ENCODE peak calls at places on chromosomes 16 and 17, in ten cellular contexts. J, G, T, W, Z, U, K, A, F and Q are unnamed samples.

GRCh38 chr17:20896153-20896649 is 146.6 kb downstream of the USP22 start:
- DNase-seq in J (no peak), G (peak), T (peak), W (no peak), Z (no peak), U (no peak), K (no peak), A (no peak), F (peak), Q (no peak)

GRCh38 chr17:57009737-57010445 is 32.0 kb downstream of the SCPEP1 start:
- DNase-seq in J (no peak), G (no peak), T (peak), W (no peak), Z (peak), U (peak), K (peak), A (peak), F (peak), Q (peak)

GRCh38 chr16:77834600-77834963 is 46.2 kb downstream of the VAT1L start:
- DNase-seq in J (no peak), G (no peak), T (no peak), W (peak), Z (no peak), U (no peak), K (no peak), A (no peak), F (no peak), Q (no peak)

GRCh38 chr16:67212766-67213165 is 13.8 kb downstream of the ELMO3 start:
- DNase-seq in J (no peak), G (no peak), T (no peak), W (no peak), Z (no peak), U (no peak), K (no peak), A (no peak), F (no peak), Q (no peak)

GRCh38 chr17:59753522-59754467 is 46.3 kb downstream of the VMP1 start:
- DNase-seq in J (no peak), G (no peak), T (no peak), W (peak), Z (peak), U (no peak), K (peak), A (no peak), F (no peak), Q (no peak)

GRCh38 chr17:27244481-27245223 is 49.3 kb upstream of the WSB1 start:
- DNase-seq in J (no peak), G (peak), T (peak), W (peak), Z (peak), U (peak), K (no peak), A (peak), F (peak), Q (peak)

GRCh38 chr17:29099527-29099926 is 56.6 kb downstream of the PIPOX start:
- DNase-seq in J (no peak), G (no peak), T (no peak), W (no peak), Z (no peak), U (no peak), K (no peak), A (no peak), F (no peak), Q (no peak)

GRCh38 chr16:57803413-57803990 is 1.2 kb upstream of the KIFC3 start:
- DNase-seq in J (no peak), G (peak), T (no peak), W (no peak), Z (no peak), U (peak), K (no peak), A (no peak), F (no peak), Q (no peak)

GRCh38 chr17:74920679-74921044 is 2.4 kb downstream of the USH1G start:
- DNase-seq in J (no peak), G (no peak), T (no peak), W (no peak), Z (no peak), U (no peak), K (no peak), A (no peak), F (no peak), Q (no peak)

GRCh38 chr17:39809221-39809620 is 54.9 kb downstream of the IKZF3 start:
- DNase-seq in J (no peak), G (no peak), T (no peak), W (no peak), Z (no peak), U (no peak), K (no peak), A (no peak), F (no peak), Q (no peak)

GRCh38 chr17:48909796-48910195 is 1.6 kb downstream of the UBE2Z start:
- DNase-seq in J (no peak), G (no peak), T (peak), W (no peak), Z (no peak), U (no peak), K (no peak), A (no peak), F (no peak), Q (no peak)

GRCh38 chr16:83705856-83706255 is 101.9 kb upstream of the HSBP1 start:
- DNase-seq in J (no peak), G (no peak), T (no peak), W (no peak), Z (no peak), U (no peak), K (no peak), A (no peak), F (no peak), Q (no peak)

GRCh38 chr17:1267471-1267947 is 2.7 kb upstream of the BHLHA9 start:
- DNase-seq in J (no peak), G (no peak), T (peak), W (no peak), Z (peak), U (no peak), K (no peak), A (peak), F (no peak), Q (peak)

GRCh38 chr16:48405153-48405552 is 19.9 kb upstream of the SIAH1 start:
- DNase-seq in J (no peak), G (no peak), T (no peak), W (no peak), Z (no peak), U (no peak), K (no peak), A (no peak), F (no peak), Q (no peak)

GRCh38 chr17:2056221-2057129 is 1.6 kb downstream of the HIC1 start:
- DNase-seq in J (no peak), G (peak), T (peak), W (no peak), Z (no peak), U (no peak), K (no peak), A (no peak), F (no peak), Q (no peak)

GRCh38 chr17:61669522-61669921 is 78.5 kb upstream of the NACA2 start:
- DNase-seq in J (no peak), G (no peak), T (no peak), W (no peak), Z (no peak), U (no peak), K (no peak), A (no peak), F (no peak), Q (no peak)

GRCh38 chr17:64615025-64615677 is 47.0 kb downstream of the SMURF2 start:
- DNase-seq in J (no peak), G (no peak), T (no peak), W (peak), Z (no peak), U (no peak), K (no peak), A (no peak), F (no peak), Q (no peak)

GRCh38 chr16:88534731-88535141 is 35.5 kb upstream of the ZC3H18 start:
- DNase-seq in J (no peak), G (peak), T (peak), W (no peak), Z (no peak), U (peak), K (no peak), A (no peak), F (no peak), Q (no peak)

GRCh38 chr17:38604479-38605229 is 1.1 kb downstream of the SRCIN1 start:
- DNase-seq in J (peak), G (peak), T (peak), W (no peak), Z (no peak), U (no peak), K (no peak), A (no peak), F (peak), Q (no peak)

GRCh38 chr17:6780001-6780400 is 4.0 kb downstream of the FBXO39 start:
- DNase-seq in J (no peak), G (no peak), T (no peak), W (no peak), Z (no peak), U (no peak), K (no peak), A (no peak), F (no peak), Q (no peak)

GRCh38 chr17:63450551-63450950 is 4.4 kb upstream of the CYB561 start:
- DNase-seq in J (no peak), G (peak), T (no peak), W (no peak), Z (no peak), U (no peak), K (no peak), A (no peak), F (no peak), Q (no peak)

DNA sequence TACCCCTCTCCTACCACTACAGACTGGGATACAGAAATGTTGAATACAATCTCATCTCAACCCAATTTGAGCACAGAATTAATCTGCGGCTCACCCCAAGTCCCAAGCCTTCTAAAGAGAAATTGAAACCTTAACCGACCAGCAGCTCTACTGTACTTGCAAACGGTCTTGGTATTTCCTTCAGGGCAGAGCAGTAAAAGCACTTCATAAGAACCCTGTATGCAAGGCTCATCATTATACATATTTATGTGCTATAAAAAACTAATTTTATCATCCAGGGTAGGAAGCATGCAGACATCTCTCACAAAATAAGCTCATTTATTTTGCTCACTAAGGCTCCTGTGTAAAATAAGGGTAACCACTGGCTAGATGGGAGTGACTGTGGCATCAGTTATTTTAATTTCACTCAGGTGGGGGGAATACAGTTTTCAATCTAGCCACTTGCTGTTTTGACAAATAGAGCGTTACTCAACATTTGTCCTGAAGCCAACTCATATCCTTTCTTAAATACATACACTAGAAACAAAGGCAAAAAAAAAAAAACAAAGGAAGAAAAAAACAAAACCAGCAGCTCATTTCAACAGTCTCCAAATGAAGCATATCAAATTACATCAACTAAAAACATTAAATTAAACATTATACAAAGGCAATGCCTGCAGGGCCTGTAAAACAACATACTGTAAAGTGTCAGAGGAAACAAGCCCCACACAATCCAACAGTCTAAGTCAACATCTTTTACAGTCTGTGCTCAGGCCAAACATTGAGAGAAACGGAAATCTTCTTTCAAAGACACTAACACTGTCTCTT is 65.0 kb downstream of the PARN start:
- DNase-seq in J (no peak), G (no peak), T (no peak), W (no peak), Z (no peak), U (no peak), K (no peak), A (no peak), F (no peak), Q (no peak)
- H3K27ac ChIP-seq in J (no peak), G (no peak), T (peak), W (no peak), Z (no peak), U (no peak), K (no peak), A (no peak), F (peak), Q (no peak)

DNA sequence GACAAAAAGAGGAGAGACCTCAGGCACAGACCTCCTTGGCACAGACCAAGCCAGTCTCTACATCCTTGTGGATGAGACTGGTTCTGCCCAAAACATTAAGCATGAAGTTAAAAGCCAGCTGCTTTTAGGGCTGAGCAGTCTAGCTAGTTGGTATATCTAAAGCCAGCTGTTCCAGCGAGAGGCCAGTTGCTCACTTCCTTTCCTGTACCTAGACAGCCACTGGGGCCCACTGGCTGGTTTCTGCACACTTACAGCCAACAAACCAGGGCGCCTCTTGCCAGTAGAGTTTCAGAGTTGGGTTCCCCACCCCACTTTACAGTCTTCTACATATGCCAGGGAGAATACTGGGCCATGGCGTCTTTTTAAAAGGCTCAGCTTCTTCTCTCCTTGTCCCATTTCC is 242.4 kb downstream of the ZFHX3 start:
- DNase-seq in J (no peak), G (no peak), T (no peak), W (no peak), Z (no peak), U (no peak), K (no peak), A (no peak), F (no peak), Q (no peak)
- H3K27ac ChIP-seq in J (no peak), G (no peak), T (no peak), W (no peak), Z (no peak), U (no peak), K (no peak), A (no peak), F (no peak), Q (no peak)

GRCh38 chr16:73056911-73057310 is 9.0 kb upstream of the ZFHX3 start:
- DNase-seq in J (no peak), G (no peak), T (no peak), W (no peak), Z (no peak), U (no peak), K (no peak), A (no peak), F (no peak), Q (no peak)
- H3K27ac ChIP-seq in J (peak), G (no peak), T (peak), W (peak), Z (peak), U (peak), K (peak), A (peak), F (peak), Q (peak)

GRCh38 chr17:82089723-82090548 is 8.1 kb downstream of the FASN start:
- DNase-seq in J (no peak), G (peak), T (no peak), W (no peak), Z (no peak), U (peak), K (no peak), A (no peak), F (no peak), Q (no peak)

GRCh38 chr17:82088838-82089722 is 9.0 kb downstream of the FASN start:
- DNase-seq in J (no peak), G (peak), T (no peak), W (no peak), Z (no peak), U (peak), K (no peak), A (no peak), F (no peak), Q (no peak)

GRCh38 chr17:82086941-82087906 is 10.8 kb downstream of the FASN start:
- DNase-seq in J (no peak), G (peak), T (no peak), W (no peak), Z (no peak), U (peak), K (no peak), A (no peak), F (no peak), Q (no peak)

GRCh38 chr17:82085931-82086764 is 11.9 kb downstream of the FASN start:
- DNase-seq in J (no peak), G (peak), T (no peak), W (no peak), Z (no peak), U (no peak), K (no peak), A (no peak), F (no peak), Q (no peak)

DNA sequence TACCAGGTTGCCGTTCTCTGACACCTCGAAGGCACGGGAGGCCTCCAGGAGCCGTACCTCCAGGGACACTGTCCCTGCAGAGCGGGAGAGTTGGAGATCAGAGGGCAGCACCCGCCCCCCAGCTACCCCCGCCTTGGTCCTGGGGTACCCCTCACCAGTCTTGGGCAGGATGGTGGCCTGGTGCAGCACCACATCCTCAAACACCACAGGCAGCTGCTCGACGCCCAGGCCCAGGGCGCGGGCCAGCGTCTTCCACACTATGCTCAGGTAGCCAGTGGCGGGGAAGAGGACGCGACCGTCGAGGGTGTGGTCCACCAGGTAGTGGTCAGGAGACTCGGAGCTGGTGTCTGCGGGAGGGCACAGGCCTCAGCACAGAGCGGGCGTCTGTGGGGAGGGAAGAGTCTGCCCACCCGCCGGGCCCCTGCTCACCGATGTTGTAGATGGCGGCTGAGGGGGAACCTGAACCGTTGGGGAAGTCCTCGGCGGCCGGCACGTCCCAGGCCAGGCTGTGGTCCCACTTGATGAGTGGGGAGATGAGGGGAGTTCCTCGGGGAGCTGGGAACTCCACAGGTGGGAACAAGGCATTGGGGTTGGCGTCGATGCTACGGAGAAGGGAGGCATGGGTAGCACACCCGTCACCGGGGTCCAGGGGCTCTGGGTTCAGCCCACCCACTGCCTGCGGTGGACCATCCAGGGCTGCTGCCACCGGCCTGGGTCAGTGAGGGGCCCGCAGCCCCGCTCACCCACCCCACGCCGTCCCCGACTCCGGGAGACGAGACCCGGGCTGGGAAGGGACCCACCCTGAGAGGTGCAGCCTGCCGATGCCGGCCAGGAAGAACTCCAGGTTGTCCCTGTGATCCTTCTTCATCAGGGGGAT is 9.8 kb downstream of the FASN start:
- DNase-seq in J (no peak), G (peak), T (no peak), W (no peak), Z (no peak), U (peak), K (no peak), A (no peak), F (no peak), Q (no peak)
- H3K27ac ChIP-seq in J (no peak), G (no peak), T (no peak), W (no peak), Z (no peak), U (no peak), K (no peak), A (no peak), F (no peak), Q (no peak)

DNA sequence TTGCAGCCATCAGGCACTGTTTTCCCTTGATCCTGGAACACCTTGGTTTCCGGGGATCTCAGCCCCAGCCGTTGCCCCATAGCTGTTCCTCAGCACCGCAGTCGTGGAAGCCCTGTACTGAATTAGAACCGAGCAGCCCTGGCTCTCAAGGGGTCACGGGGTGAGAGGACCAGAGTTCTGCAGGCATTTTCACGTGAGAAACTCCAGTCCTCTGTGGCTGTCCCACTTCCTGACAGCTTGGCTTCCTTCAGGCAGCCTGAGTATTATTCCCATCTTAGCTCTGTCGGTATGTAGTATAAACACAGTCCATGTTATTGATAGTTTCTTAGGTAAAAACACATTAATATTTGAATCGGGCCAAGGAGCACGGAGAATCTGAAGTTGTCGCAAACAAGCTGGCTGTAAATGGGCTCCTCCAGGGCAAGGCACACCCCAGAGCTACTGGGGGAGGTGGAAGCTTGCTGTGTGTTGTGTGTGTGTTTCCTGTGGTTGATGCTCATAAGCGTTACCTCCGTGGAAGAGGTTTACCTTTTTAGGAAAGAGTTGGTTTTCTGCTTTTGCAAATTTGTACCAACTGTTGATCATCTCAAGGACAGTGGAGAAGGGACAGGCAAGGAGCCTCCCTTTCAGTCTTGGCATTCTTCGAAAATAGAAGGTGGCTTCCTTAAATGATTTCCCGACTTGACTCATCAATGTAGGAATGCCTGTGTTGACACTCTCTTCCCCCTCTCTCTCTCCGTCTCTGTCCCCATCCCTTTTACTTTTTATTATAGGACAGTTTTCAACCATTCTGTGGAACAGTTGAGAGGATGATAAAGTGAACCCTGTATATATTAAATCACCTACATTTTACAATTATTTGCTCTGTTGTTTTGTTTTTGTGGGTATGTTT is 208.9 kb upstream of the CHMP6 start:
- DNase-seq in J (no peak), G (no peak), T (no peak), W (no peak), Z (no peak), U (no peak), K (no peak), A (peak), F (no peak), Q (no peak)
- H3K27ac ChIP-seq in J (no peak), G (no peak), T (no peak), W (no peak), Z (peak), U (peak), K (no peak), A (peak), F (no peak), Q (no peak)

DNA sequence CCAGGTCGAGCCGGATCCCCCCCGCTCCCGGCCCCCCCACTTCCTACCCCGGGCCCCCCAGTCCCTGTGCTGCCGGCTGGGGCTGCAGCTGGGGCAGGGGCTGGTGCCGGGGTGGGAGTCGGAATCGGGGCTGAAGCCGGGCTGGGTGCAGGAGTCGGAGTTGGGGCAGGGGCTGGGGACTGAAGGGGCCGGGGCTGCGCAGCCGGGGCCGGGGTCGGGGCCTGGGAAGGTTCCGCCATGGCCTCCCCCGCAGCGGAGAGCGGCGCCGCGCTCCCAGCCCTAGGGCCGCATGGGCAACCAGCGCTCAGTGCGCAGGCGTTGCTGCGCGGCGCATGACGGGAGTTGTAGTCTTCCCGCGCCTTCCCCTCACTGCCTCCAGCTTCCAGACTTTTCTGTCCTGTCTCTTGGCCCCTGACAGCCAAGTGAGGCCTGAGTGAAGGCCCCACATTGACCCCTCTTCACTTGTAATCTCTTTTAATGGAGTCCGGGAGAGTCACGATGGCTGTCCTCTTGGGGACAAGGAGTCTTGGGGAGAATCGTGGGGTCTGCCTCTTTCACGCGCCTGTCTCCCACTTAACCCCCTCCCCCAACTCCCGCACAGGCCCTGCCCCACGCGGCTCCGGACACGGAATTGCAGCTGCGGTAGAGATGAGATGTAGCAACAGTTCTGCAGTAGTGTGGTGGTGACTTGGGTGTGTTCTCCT is at the start of gene KAT2A:
- DNase-seq in J (peak), G (peak), T (peak), W (no peak), Z (peak), U (peak), K (no peak), A (peak), F (peak), Q (peak)
- H3K27ac ChIP-seq in J (peak), G (no peak), T (peak), W (no peak), Z (peak), U (peak), K (peak), A (no peak), F (peak), Q (peak)